ENCODE peak calls at places on chromosomes 3 and 15, in four cellular contexts. D is cardiac muscle cell, F is heart left ventricle, G is esophagus squamous epithelium. P is an unnamed sample.

GRCh38 chr3:183959214-183959613 is 58.5 kb downstream of the ABCC5 start:
- DNase-seq in G (no peak), F (no peak), D (no peak), P (no peak)

GRCh38 chr3:49133226-49133951 is 539 bp upstream of the LAMB2 start:
- DNase-seq in F (peak; percentile 92), D (peak; percentile 91), G (no peak), P (peak; percentile 97)

GRCh38 chr3:80190051-80190450 is 422.3 kb upstream of the ROBO1 start:
- DNase-seq in G (no peak), D (no peak), F (no peak), P (no peak)

GRCh38 chr3:43675593-43675992 is 15.1 kb upstream of the ABHD5 start:
- DNase-seq in D (no peak), G (no peak), F (no peak), P (no peak)

GRCh38 chr3:74445541-74445940 is 168.9 kb downstream of the CNTN3 start:
- DNase-seq in G (no peak), D (no peak), F (no peak), P (no peak)

GRCh38 chr3:13475871-13476590 is 4.1 kb upstream of the HDAC11 start:
- DNase-seq in F (no peak), D (no peak), G (no peak), P (no peak)

GRCh38 chr3:169268942-169269460 is 394.5 kb downstream of the MECOM start:
- DNase-seq in F (no peak), D (no peak), G (no peak), P (no peak)

GRCh38 chr15:29053661-29054131 is 167.9 kb downstream of the APBA2 start:
- DNase-seq in F (no peak), G (no peak), D (no peak), P (no peak)

GRCh38 chr15:56243117-56243773 is 434 bp downstream of the RFX7 start:
- DNase-seq in G (no peak), F (peak; percentile 51), D (peak; percentile 54), P (peak; percentile 32)

GRCh38 chr3:13420051-13420816 is at the start of gene NUP210:
- DNase-seq in D (peak; percentile 82), F (peak; percentile 35), G (no peak), P (no peak)

DNA sequence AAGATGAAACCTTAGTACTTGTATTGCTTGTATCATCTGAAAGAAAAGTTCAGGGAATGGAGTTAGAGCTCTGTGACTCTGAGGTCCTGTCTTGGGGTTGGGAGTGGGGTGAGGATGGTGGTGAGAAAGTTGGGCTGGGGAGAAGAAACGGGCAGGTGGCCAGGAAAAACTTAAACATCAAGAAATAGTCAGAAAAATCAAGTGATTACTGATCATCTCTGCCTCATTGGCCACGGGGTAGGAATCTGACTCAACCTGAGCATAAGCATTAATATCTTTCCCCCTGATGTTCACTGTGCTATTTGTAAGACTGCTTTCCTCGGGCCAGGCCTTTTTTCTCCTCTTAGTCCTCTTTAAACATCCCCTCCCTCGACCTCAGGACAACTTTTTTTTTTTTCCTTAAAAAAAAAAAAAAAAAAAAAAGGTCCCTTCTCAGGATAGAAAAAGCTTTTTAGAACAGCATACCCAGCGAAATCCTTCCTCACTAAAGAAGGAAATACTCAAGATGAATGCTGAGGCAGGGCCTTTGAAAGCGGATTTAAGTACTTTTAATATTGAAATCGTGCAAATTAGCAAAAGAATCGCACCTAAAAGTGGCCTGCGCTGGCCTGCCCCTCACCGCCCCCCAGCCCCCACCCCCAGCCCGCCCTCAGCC is 5.7 kb downstream of the MEIS2 start:
- DNase-seq in F (no peak), D (no peak), G (no peak), P (no peak)
- H3K4me3 ChIP-seq in F (peak overlapping the region; percentile 82), D (peak overlapping the region; percentile 98), G (peak overlapping the region; percentile 71), P (no peak overlapping the region)

GRCh38 chr3:112116777-112117186 is 16.3 kb downstream of the GCSAM start:
- DNase-seq in D (no peak), F (peak; percentile 48), G (no peak), P (no peak)
- H3K4me3 ChIP-seq in D (no peak overlapping the region), F (no peak overlapping the region), G (no peak overlapping the region), P (no peak overlapping the region)

DNA sequence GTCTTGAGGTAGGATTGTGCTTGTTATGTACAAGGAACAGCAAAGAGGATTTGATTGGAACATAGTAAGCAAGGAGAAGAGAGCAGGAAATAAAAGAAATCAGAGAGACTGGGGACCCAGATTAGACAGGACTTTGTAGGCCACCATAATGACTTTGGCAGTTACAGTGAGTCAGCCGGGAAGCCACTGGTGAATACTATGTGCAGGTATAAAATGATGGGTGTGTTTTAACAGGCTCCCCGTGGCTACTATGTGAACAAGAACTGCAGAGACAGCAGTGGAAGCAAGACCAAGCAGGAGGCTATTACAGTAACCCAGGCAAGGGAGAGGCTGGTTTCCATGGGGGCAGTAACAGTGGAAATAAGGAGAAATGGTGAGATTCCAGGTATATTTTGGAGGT is 55.2 kb downstream of the NPTN start:
- DNase-seq in D (no peak), G (no peak), F (no peak), P (no peak)
- H3K4me3 ChIP-seq in D (no peak overlapping the region), G (no peak overlapping the region), F (no peak overlapping the region), P (no peak overlapping the region)

GRCh38 chr3:50203113-50203852 is 1.8 kb upstream of the SLC38A3 start:
- DNase-seq in D (no peak), G (no peak), F (peak; percentile 57), P (no peak)

GRCh38 chr3:50204804-50205718 is at the start of gene SLC38A3:
- DNase-seq in D (peak; percentile 85), F (no peak), G (no peak), P (no peak)

GRCh38 chr3:50207359-50208042 is 2.4 kb downstream of the SLC38A3 start:
- DNase-seq in F (no peak), G (no peak), D (no peak), P (no peak)

GRCh38 chr3:50204052-50204803 is 843 bp upstream of the SLC38A3 start:
- DNase-seq in G (no peak), D (no peak), F (no peak), P (no peak)

DNA sequence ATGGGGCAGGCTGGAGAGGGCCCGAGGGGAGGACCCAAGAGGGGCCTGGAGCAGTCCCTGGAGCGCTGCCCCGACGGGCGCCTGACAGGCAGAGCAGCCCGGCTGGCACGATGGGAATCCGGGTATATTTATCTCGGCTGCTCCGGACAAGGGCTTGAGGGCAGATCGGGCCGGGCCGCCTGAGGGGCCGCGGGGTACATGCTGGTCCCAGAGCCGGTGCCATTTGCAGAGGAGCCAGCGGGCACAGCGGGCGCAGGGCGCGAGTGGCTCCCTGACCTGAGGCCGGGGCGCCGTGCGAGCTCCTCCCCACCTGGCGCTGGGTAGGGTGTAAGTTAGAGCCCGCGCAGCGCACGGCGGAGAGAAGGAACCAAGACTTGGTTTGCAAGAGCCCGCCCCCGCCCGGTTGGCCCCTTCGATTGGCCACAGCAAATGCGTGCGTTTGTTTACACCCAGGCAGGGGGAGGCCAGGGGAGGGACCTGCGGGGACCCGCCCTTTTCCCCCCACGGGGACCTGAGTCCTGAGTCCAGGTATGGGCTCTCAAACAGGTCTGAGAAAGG is 727 bp downstream of the SLC38A3 start:
- DNase-seq in F (peak; percentile 72), G (no peak), D (peak; percentile 65), P (no peak)
- H3K4me3 ChIP-seq in F (peak overlapping the region; percentile 45), G (peak overlapping the region; percentile 35), D (peak overlapping the region; percentile 56), P (no peak overlapping the region)

DNA sequence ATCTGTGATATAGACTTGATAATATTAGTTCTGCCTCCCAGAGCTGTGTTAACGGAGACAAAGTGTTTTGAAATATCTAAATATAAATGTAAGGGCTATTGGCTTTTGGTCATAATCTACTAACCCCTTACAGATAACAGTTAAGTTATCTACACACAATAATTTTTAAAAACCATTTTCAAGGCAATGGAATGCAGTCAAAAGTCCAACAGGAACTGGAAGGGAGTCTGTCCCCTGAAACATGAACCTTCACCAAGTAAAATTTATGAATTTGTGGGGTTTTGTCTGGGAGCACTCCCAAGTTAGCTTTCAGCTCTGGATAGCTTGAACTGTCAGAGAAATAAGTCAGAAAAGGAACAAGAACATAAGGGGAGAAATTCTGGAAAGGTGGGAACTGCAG is 312.3 kb upstream of the ICE2 start:
- DNase-seq in G (no peak), D (no peak), F (no peak), P (no peak)
- H3K4me3 ChIP-seq in G (no peak overlapping the region), D (no peak overlapping the region), F (no peak overlapping the region), P (no peak overlapping the region)

DNA sequence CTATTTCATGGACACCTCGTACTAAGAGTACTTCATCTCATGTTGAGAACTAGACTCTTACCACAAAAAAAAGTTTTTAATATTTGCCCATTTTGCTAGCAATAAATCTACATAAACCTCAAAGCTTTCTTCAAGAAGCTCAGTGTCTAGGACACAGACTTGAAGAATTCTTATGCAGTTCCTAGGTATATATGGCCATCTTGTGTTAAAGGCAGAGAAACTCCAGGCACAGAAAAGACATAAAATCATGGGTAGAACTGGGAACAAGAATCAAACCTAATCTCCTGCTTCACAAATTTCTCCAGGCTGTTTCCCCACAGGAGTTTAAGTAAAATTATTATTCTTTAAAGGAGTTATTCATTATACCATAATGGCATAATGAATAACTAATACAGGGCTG is 4.4 kb downstream of the MBD4 start:
- DNase-seq in D (no peak), F (no peak), G (no peak), P (no peak)
- H3K4me3 ChIP-seq in D (no peak overlapping the region), F (no peak overlapping the region), G (no peak overlapping the region), P (no peak overlapping the region)

GRCh38 chr3:101038393-101038792 is 45.2 kb upstream of the ABI3BP start:
- DNase-seq in G (no peak), F (no peak), D (no peak), P (no peak)

GRCh38 chr3:101038880-101039279 is 45.7 kb upstream of the ABI3BP start:
- DNase-seq in G (no peak), D (no peak), F (no peak), P (no peak)

GRCh38 chr3:101042996-101043686 is 49.9 kb upstream of the ABI3BP start:
- DNase-seq in D (no peak), G (no peak), F (no peak), P (no peak)

GRCh38 chr3:101039285-101039684 is 46.1 kb upstream of the ABI3BP start:
- DNase-seq in G (no peak), D (peak; percentile 7), F (no peak), P (no peak)

DNA sequence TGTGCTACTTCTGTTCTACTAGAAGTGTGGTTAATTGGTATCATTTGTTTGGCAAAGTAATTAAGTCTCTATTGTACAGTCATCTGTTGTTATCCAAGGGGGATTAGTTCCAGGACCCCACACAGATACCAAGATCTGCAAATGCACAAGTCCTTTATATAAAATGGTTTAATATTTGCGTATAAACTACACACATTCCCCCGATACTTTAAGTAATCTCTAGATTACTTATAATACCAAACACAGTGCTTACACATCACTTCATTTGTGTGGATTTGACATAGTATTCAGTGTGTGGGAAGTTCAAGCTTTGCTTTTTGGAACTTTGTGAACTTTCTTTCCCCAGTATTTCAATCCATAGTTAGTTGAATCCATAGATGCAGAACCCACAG is 50.5 kb upstream of the ABI3BP start:
- DNase-seq in D (no peak), G (no peak), F (no peak), P (no peak)
- H3K4me3 ChIP-seq in D (no peak overlapping the region), G (no peak overlapping the region), F (no peak overlapping the region), P (no peak overlapping the region)

P was measured in lower leg skin.